ENCODE peak calls at places on chromosomes 12 and 14, in four cellular contexts. C is GM13976; Y is CD4-positive, alpha-beta T cell; B is stomach. L is an unnamed sample.

GRCh38 chr12:6639151-6639773 is 3.5 kb upstream of the LPAR5 start:
- DNase-seq in C (no peak), Y (no peak), B (no peak), L (no peak)

GRCh38 chr14:95679995-95680735 is 6.1 kb upstream of the TCL1B start:
- DNase-seq in C (peak), Y (no peak), B (no peak), L (no peak)

GRCh38 chr14:91927216-91927615 is 20.3 kb downstream of the FBLN5 start:
- DNase-seq in C (no peak), Y (no peak), B (no peak), L (no peak)

GRCh38 chr12:84919271-84919670 is 6.7 kb upstream of the SLC6A15 start:
- DNase-seq in C (no peak), Y (no peak), B (no peak), L (no peak)

GRCh38 chr14:23122086-23122485 is 3.0 kb upstream of the CEBPE start:
- DNase-seq in C (no peak), Y (no peak), B (no peak), L (no peak)

GRCh38 chr14:80483331-80483730 is 272.0 kb upstream of the DIO2 start:
- DNase-seq in C (no peak), Y (no peak), B (no peak), L (no peak)

GRCh38 chr12:113407931-113408585 is 4.4 kb upstream of the SDS start:
- DNase-seq in C (no peak), Y (no peak), B (no peak), L (no peak)

GRCh38 chr12:89069431-89069830 is 282.9 kb downstream of the DUSP6 start:
- DNase-seq in C (no peak), Y (no peak), B (no peak), L (no peak)

GRCh38 chr12:81354327-81354932 is 276.6 kb downstream of the ACSS3 start:
- DNase-seq in C (no peak), Y (no peak), B (no peak), L (no peak)

GRCh38 chr12:61574339-61574738 is 685.9 kb upstream of the USP15 start:
- DNase-seq in C (no peak), Y (no peak), B (peak), L (no peak)

GRCh38 chr12:121366063-121366459 is 13.8 kb upstream of the ANAPC5 start:
- DNase-seq in C (no peak), Y (no peak), B (no peak), L (no peak)

GRCh38 chr12:82174936-82175335 is 183.3 kb downstream of the CCDC59 start:
- DNase-seq in C (no peak), Y (no peak), B (no peak), L (no peak)

GRCh38 chr14:102508774-102509743 is 517 bp downstream of the ANKRD9 start:
- DNase-seq in C (no peak), Y (no peak), B (peak), L (no peak)

GRCh38 chr14:102507026-102507860 is 2.3 kb downstream of the ANKRD9 start:
- DNase-seq in C (no peak), Y (no peak), B (no peak), L (no peak)

GRCh38 chr14:102506599-102506871 is 3.0 kb downstream of the ANKRD9 start:
- DNase-seq in C (no peak), Y (no peak), B (no peak), L (no peak)

GRCh38 chr14:102508410-102508773 is 1.2 kb downstream of the ANKRD9 start:
- DNase-seq in C (no peak), Y (no peak), B (peak), L (no peak)

GRCh38 chr14:102507891-102508312 is 1.7 kb downstream of the ANKRD9 start:
- DNase-seq in C (no peak), Y (no peak), B (no peak), L (no peak)
- TF ChIP-seq CTCF in C (no peak), Y (no peak), B (no peak), L (no peak)

DNA sequence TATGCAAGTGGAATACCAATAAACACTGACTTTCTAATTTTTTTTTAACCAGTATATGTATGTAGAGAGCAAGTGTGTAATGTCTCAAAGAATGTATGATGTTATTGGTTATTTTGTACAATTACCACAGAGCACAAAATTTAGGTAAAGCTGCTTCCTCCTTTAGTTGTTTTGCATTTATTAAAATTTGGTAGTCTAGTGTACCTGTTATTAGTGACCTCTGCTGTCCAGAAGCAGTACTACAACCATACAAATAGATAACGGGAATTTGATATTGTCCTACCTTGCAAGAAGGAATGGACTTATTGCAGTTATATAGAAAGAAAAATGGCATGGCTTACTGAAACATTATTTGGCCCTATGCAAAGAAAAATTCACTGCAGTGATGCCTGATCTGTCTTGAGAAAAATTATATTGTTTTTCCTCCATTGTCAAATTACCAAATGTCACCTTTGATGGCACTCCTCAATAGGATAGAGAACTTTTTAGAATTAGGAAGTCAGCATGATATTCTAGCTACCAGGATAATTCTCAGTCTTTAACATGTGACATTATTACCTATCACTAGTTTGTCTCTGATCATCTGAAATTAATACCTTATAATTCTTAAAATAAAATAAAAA is 153.9 kb upstream of the RMST start:
- DNase-seq in C (no peak), Y (no peak), B (no peak), L (peak)
- TF ChIP-seq CTCF in C (peak), Y (peak), B (peak), L (peak)

GRCh38 chr14:54782803-54783659 is 119.6 kb downstream of the GCH1 start:
- DNase-seq in C (peak), Y (no peak), B (no peak), L (no peak)
- TF ChIP-seq CTCF in C (peak), Y (no peak), B (no peak), L (peak)

DNA sequence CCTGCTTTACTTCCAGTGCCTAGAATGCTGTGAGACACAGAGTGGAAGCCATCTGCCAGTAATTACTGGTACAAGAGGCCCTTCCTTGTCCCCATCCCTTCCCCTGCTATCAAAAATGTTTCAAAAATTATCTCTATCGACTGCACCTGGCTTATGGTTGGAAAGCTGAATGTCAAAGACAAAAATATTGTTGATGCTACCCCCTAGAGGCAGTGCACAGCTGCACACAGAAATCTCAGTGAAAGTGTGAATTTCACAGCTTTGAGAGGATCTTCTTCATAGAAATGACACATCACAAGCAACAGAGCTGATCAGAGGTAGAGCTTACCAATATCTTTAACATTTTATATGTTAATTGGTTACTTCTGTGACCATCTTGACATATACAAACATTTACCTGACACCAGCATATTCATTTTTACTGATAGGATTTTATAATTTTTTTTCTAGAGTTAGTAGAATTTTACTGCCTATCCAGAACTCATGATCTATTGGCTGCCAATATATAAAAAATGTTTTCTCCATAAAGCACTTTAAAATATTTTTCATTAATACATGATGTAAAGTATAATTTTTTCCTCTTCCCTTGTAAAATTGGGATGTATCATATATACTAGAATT is 138.0 kb downstream of the AACS start:
- DNase-seq in C (no peak), Y (no peak), B (no peak), L (no peak)
- TF ChIP-seq CTCF in C (peak), Y (no peak), B (peak), L (peak)

GRCh38 chr14:61127099-61127498 is 146.1 kb downstream of the SLC38A6 start:
- DNase-seq in C (no peak), Y (no peak), B (no peak), L (no peak)
- TF ChIP-seq CTCF in C (no peak), Y (no peak), B (no peak), L (no peak)

GRCh38 chr12:115895247-115895646 is 382.2 kb downstream of the MED13L start:
- DNase-seq in C (no peak), Y (no peak), B (no peak), L (no peak)
- TF ChIP-seq CTCF in C (peak), Y (no peak), B (no peak), L (peak)

GRCh38 chr14:74952697-74953484 is 2.5 kb downstream of the PGF start:
- DNase-seq in C (no peak), Y (no peak), B (no peak), L (no peak)
- TF ChIP-seq CTCF in C (no peak), Y (no peak), B (no peak), L (no peak)

DNA sequence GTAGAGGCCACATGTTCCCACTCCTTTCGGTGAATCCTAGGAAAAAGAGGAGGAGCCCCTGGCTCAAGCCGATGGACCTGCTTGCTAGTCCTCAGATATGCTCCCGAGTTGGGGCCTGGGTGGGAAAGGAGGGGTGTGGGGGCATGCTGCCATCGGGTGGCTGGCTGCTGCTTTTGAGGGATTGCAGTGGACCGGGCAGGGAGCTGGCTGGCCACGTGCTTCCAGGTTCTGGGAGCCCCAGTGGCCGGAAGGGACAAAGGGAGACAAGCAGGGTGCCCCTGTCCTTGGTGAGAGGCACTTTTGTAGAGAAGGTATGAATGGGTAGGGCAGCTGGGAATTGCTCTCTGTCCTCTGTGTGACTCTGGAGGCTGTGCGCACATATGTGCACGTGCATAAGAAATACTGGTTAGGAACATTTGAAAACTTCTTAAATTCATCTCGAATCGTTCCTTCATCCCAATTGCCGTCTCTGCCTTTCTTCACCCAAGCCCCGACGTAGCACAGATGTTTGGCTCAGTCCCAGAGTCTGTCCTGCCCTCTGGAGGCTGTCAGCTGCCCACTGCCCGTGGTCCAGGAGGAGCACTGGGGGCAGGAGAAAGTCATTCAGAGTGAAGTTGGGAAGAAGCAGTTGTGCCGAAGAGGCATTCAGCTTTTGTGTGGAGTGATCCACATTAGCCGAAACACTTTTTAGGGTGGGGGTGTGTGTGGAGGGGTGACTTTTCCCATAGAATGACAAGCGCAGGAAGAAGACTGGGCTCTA is 124.7 kb downstream of the TSPAN9 start:
- DNase-seq in C (no peak), Y (no peak), B (no peak), L (no peak)
- TF ChIP-seq CTCF in C (no peak), Y (no peak), B (no peak), L (no peak)

DNA sequence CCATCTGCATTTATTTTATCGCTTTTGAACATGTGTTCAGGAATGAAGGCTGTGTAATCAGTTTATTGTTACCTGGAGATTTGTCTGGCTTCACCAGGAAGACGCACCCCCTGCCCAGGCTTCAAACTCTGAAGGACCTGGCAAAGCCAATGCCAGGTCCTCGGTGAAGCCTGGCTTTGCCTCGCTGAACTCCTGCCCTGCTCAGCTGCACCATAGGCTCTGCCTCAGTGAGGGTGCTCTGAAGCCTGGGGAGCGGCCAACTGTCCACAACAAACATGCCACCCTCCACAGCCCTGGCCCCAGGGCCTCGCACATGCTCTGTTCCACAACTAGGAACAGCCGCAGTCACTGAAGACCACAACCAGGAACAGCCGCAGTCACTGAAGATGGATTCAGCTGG is 66.9 kb downstream of the NTF3 start:
- DNase-seq in C (no peak), Y (no peak), B (no peak), L (no peak)
- TF ChIP-seq CTCF in C (no peak), Y (no peak), B (no peak), L (no peak)

DNA sequence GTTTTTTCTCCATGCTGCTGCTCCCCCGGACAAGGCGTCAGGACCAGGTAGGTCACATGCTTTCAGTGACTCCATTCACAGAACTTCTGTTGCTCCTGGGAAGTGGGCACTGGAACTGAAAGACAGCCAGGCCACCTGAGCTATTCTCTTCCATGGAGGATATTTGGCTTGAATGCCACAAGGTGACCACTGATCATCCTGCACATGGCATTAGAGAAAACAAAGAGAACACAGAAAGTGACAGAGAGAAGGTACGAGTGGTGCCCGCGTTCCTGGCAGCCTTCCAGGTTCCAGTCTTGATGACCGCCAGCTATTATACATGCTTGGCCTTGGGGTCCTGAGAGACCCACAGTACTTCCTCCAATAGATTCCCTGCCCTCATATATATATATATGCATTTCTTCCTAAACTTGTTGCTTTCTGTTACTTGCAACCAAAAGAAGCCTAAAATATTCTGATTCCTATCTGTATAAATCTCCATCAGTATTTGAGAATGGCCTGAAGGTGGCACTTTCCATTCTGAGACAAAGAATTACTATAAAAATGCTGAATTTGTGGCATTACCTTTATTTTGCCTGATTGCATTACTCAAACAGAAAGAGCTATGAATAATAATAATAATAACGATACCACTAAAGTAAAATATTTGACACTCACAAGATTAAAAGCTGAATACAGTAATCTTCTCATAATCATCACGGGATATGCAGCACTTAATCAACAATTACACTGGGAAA is 174.9 kb downstream of the FOXN3 start:
- DNase-seq in C (no peak), Y (no peak), B (no peak), L (no peak)
- TF ChIP-seq CTCF in C (no peak), Y (no peak), B (no peak), L (no peak)